ENCODE peak calls at places on chromosomes 11 and 22, in six cellular contexts. One of them, this sample, is unnamed.

GRCh38 chr11:96319901-96320656 is 22.9 kb downstream of the MAML2 start:
- DNase-seq in cardiac muscle cell: no peak
- DNase-seq in uterus: no peak
- DNase-seq in CD4-positive, alpha-beta T cell: no peak
- DNase-seq in heart left ventricle: no peak
- DNase-seq in activated CD8-positive, alpha-beta T cell treated with anti-CD3 and anti-CD28 coated beads for 36 hours: no peak
- DNase-seq in this sample: no peak

GRCh38 chr11:1557904-1558831 is 13.9 kb downstream of the DUSP8 start:
- DNase-seq in CD4-positive, alpha-beta T cell: no peak
- DNase-seq in uterus: peak; percentile 80
- DNase-seq in heart left ventricle: peak; percentile 79
- DNase-seq in cardiac muscle cell: no peak
- DNase-seq in activated CD8-positive, alpha-beta T cell treated with anti-CD3 and anti-CD28 coated beads for 36 hours: no peak
- DNase-seq in this sample: no peak

GRCh38 chr11:45184640-45185039 is 38.2 kb downstream of the PRDM11 start:
- DNase-seq in CD4-positive, alpha-beta T cell: no peak
- DNase-seq in cardiac muscle cell: no peak
- DNase-seq in uterus: no peak
- DNase-seq in heart left ventricle: no peak
- DNase-seq in activated CD8-positive, alpha-beta T cell treated with anti-CD3 and anti-CD28 coated beads for 36 hours: no peak
- DNase-seq in this sample: no peak

GRCh38 chr11:6458352-6458751 is 15.4 kb downstream of the TRIM3 start:
- DNase-seq in activated CD8-positive, alpha-beta T cell treated with anti-CD3 and anti-CD28 coated beads for 36 hours: no peak
- DNase-seq in heart left ventricle: no peak
- DNase-seq in uterus: no peak
- DNase-seq in CD4-positive, alpha-beta T cell: no peak
- DNase-seq in cardiac muscle cell: no peak
- DNase-seq in this sample: no peak

GRCh38 chr11:5737091-5737490 is 843 bp downstream of the OR56B1 start:
- DNase-seq in CD4-positive, alpha-beta T cell: no peak
- DNase-seq in uterus: no peak
- DNase-seq in heart left ventricle: no peak
- DNase-seq in cardiac muscle cell: no peak
- DNase-seq in activated CD8-positive, alpha-beta T cell treated with anti-CD3 and anti-CD28 coated beads for 36 hours: no peak
- DNase-seq in this sample: no peak

GRCh38 chr22:21677606-21678443 is 12.0 kb downstream of the PPIL2 start:
- DNase-seq in heart left ventricle: no peak
- DNase-seq in activated CD8-positive, alpha-beta T cell treated with anti-CD3 and anti-CD28 coated beads for 36 hours: no peak
- DNase-seq in cardiac muscle cell: no peak
- DNase-seq in uterus: no peak
- DNase-seq in CD4-positive, alpha-beta T cell: no peak
- DNase-seq in this sample: no peak

GRCh38 chr11:66725646-66726045 is 3.4 kb downstream of the SPTBN2 start:
- DNase-seq in heart left ventricle: no peak
- DNase-seq in cardiac muscle cell: peak; percentile 44
- DNase-seq in uterus: no peak
- DNase-seq in activated CD8-positive, alpha-beta T cell treated with anti-CD3 and anti-CD28 coated beads for 36 hours: no peak
- DNase-seq in CD4-positive, alpha-beta T cell: no peak
- DNase-seq in this sample: no peak

GRCh38 chr11:122153746-122154145 is 37.7 kb upstream of the BLID start:
- DNase-seq in uterus: no peak
- DNase-seq in activated CD8-positive, alpha-beta T cell treated with anti-CD3 and anti-CD28 coated beads for 36 hours: no peak
- DNase-seq in CD4-positive, alpha-beta T cell: no peak
- DNase-seq in heart left ventricle: no peak
- DNase-seq in cardiac muscle cell: no peak
- DNase-seq in this sample: no peak

GRCh38 chr11:128685383-128686044 is 8.4 kb upstream of the FLI1 start:
- DNase-seq in CD4-positive, alpha-beta T cell: no peak
- DNase-seq in heart left ventricle: no peak
- DNase-seq in cardiac muscle cell: no peak
- DNase-seq in uterus: no peak
- DNase-seq in activated CD8-positive, alpha-beta T cell treated with anti-CD3 and anti-CD28 coated beads for 36 hours: no peak
- DNase-seq in this sample: peak; percentile 20

GRCh38 chr11:82756765-82757650 is 23.3 kb upstream of the FAM181B start:
- DNase-seq in CD4-positive, alpha-beta T cell: no peak
- DNase-seq in uterus: no peak
- DNase-seq in activated CD8-positive, alpha-beta T cell treated with anti-CD3 and anti-CD28 coated beads for 36 hours: no peak
- DNase-seq in heart left ventricle: no peak
- DNase-seq in cardiac muscle cell: no peak
- DNase-seq in this sample: no peak

GRCh38 chr22:39570665-39571064 is at the start of gene CACNA1I:
- DNase-seq in cardiac muscle cell: no peak
- DNase-seq in activated CD8-positive, alpha-beta T cell treated with anti-CD3 and anti-CD28 coated beads for 36 hours: no peak
- DNase-seq in uterus: no peak
- DNase-seq in heart left ventricle: no peak
- DNase-seq in CD4-positive, alpha-beta T cell: no peak
- DNase-seq in this sample: no peak

GRCh38 chr22:39570226-39570625 is 327 bp upstream of the CACNA1I start:
- DNase-seq in uterus: no peak
- DNase-seq in cardiac muscle cell: no peak
- DNase-seq in heart left ventricle: no peak
- DNase-seq in activated CD8-positive, alpha-beta T cell treated with anti-CD3 and anti-CD28 coated beads for 36 hours: no peak
- DNase-seq in CD4-positive, alpha-beta T cell: no peak
- DNase-seq in this sample: no peak

GRCh38 chr22:39567135-39567946 is 3.2 kb upstream of the CACNA1I start:
- DNase-seq in cardiac muscle cell: no peak
- DNase-seq in uterus: no peak
- DNase-seq in CD4-positive, alpha-beta T cell: peak; percentile 24
- DNase-seq in heart left ventricle: no peak
- DNase-seq in activated CD8-positive, alpha-beta T cell treated with anti-CD3 and anti-CD28 coated beads for 36 hours: peak; percentile 66
- DNase-seq in this sample: no peak

GRCh38 chr22:39568278-39568981 is 2.1 kb upstream of the CACNA1I start:
- DNase-seq in heart left ventricle: no peak
- DNase-seq in activated CD8-positive, alpha-beta T cell treated with anti-CD3 and anti-CD28 coated beads for 36 hours: no peak
- DNase-seq in cardiac muscle cell: no peak
- DNase-seq in CD4-positive, alpha-beta T cell: no peak
- DNase-seq in uterus: no peak
- DNase-seq in this sample: no peak

DNA sequence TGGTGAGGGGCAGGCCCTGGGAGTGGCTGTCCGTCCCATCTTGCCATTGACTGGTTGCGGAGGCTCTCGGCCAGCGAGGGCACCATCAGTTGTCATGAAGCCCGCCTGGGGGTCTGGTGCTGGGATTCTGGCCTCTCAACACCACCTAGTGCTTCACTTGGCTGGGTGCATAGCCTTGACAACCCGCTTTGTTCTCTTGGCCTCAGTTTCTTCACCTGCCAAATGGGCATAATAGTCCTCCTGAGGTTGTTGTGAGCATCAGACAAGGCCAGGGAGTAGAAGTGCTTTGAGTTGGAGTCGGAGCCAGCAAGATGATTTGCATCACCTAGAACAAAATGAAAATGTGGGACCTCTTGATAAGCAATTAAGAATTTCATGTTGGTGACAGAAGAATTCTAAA is 1.5 kb upstream of the CACNA1I start:
- DNase-seq in heart left ventricle: no peak
- DNase-seq in uterus: no peak
- DNase-seq in CD4-positive, alpha-beta T cell: no peak
- DNase-seq in cardiac muscle cell: no peak
- DNase-seq in activated CD8-positive, alpha-beta T cell treated with anti-CD3 and anti-CD28 coated beads for 36 hours: no peak
- DNase-seq in this sample: no peak
- TF ChIP-seq CTCF in heart left ventricle: no peak
- TF ChIP-seq CTCF in uterus: no peak
- TF ChIP-seq CTCF in CD4-positive, alpha-beta T cell: no peak
- TF ChIP-seq CTCF in cardiac muscle cell: no peak
- TF ChIP-seq CTCF in activated CD8-positive, alpha-beta T cell treated with anti-CD3 and anti-CD28 coated beads for 36 hours: no peak
- TF ChIP-seq CTCF in this sample: no peak

GRCh38 chr11:18736590-18737148 is 10.7 kb upstream of the IGSF22 start:
- DNase-seq in uterus: no peak
- DNase-seq in cardiac muscle cell: no peak
- DNase-seq in CD4-positive, alpha-beta T cell: no peak
- DNase-seq in heart left ventricle: no peak
- DNase-seq in activated CD8-positive, alpha-beta T cell treated with anti-CD3 and anti-CD28 coated beads for 36 hours: no peak
- DNase-seq in this sample: no peak

GRCh38 chr11:18743365-18743764 is 17.4 kb upstream of the IGSF22 start:
- DNase-seq in CD4-positive, alpha-beta T cell: no peak
- DNase-seq in heart left ventricle: no peak
- DNase-seq in activated CD8-positive, alpha-beta T cell treated with anti-CD3 and anti-CD28 coated beads for 36 hours: no peak
- DNase-seq in uterus: no peak
- DNase-seq in cardiac muscle cell: no peak
- DNase-seq in this sample: no peak

GRCh38 chr11:18737642-18738041 is 11.7 kb upstream of the IGSF22 start:
- DNase-seq in CD4-positive, alpha-beta T cell: no peak
- DNase-seq in heart left ventricle: no peak
- DNase-seq in cardiac muscle cell: no peak
- DNase-seq in uterus: no peak
- DNase-seq in activated CD8-positive, alpha-beta T cell treated with anti-CD3 and anti-CD28 coated beads for 36 hours: no peak
- DNase-seq in this sample: no peak

GRCh38 chr11:18741783-18742182 is 15.8 kb upstream of the IGSF22 start:
- DNase-seq in cardiac muscle cell: no peak
- DNase-seq in heart left ventricle: no peak
- DNase-seq in uterus: no peak
- DNase-seq in CD4-positive, alpha-beta T cell: no peak
- DNase-seq in activated CD8-positive, alpha-beta T cell treated with anti-CD3 and anti-CD28 coated beads for 36 hours: no peak
- DNase-seq in this sample: no peak

GRCh38 chr11:18739684-18740083 is 13.7 kb upstream of the IGSF22 start:
- DNase-seq in uterus: no peak
- DNase-seq in heart left ventricle: no peak
- DNase-seq in CD4-positive, alpha-beta T cell: no peak
- DNase-seq in activated CD8-positive, alpha-beta T cell treated with anti-CD3 and anti-CD28 coated beads for 36 hours: no peak
- DNase-seq in cardiac muscle cell: no peak
- DNase-seq in this sample: no peak
- TF ChIP-seq CTCF in uterus: no peak
- TF ChIP-seq CTCF in heart left ventricle: no peak
- TF ChIP-seq CTCF in CD4-positive, alpha-beta T cell: no peak
- TF ChIP-seq CTCF in activated CD8-positive, alpha-beta T cell treated with anti-CD3 and anti-CD28 coated beads for 36 hours: no peak
- TF ChIP-seq CTCF in cardiac muscle cell: no peak
- TF ChIP-seq CTCF in this sample: no peak

GRCh38 chr11:68115285-68115684 is 5.9 kb downstream of the CHKA start:
- DNase-seq in activated CD8-positive, alpha-beta T cell treated with anti-CD3 and anti-CD28 coated beads for 36 hours: no peak
- DNase-seq in heart left ventricle: no peak
- DNase-seq in uterus: no peak
- DNase-seq in cardiac muscle cell: no peak
- DNase-seq in CD4-positive, alpha-beta T cell: no peak
- DNase-seq in this sample: no peak

GRCh38 chr11:68116892-68117435 is 4.2 kb downstream of the CHKA start:
- DNase-seq in cardiac muscle cell: no peak
- DNase-seq in heart left ventricle: no peak
- DNase-seq in activated CD8-positive, alpha-beta T cell treated with anti-CD3 and anti-CD28 coated beads for 36 hours: no peak
- DNase-seq in uterus: no peak
- DNase-seq in CD4-positive, alpha-beta T cell: no peak
- DNase-seq in this sample: no peak

GRCh38 chr11:68113986-68114385 is 7.2 kb downstream of the CHKA start:
- DNase-seq in uterus: no peak
- DNase-seq in cardiac muscle cell: no peak
- DNase-seq in heart left ventricle: no peak
- DNase-seq in activated CD8-positive, alpha-beta T cell treated with anti-CD3 and anti-CD28 coated beads for 36 hours: no peak
- DNase-seq in CD4-positive, alpha-beta T cell: no peak
- DNase-seq in this sample: no peak

GRCh38 chr11:68117896-68118470 is 3.2 kb downstream of the CHKA start:
- DNase-seq in cardiac muscle cell: peak; percentile 88
- DNase-seq in uterus: no peak
- DNase-seq in activated CD8-positive, alpha-beta T cell treated with anti-CD3 and anti-CD28 coated beads for 36 hours: no peak
- DNase-seq in heart left ventricle: no peak
- DNase-seq in CD4-positive, alpha-beta T cell: no peak
- DNase-seq in this sample: no peak

GRCh38 chr11:68116126-68116525 is 5.1 kb downstream of the CHKA start:
- DNase-seq in uterus: no peak
- DNase-seq in cardiac muscle cell: no peak
- DNase-seq in activated CD8-positive, alpha-beta T cell treated with anti-CD3 and anti-CD28 coated beads for 36 hours: no peak
- DNase-seq in heart left ventricle: no peak
- DNase-seq in CD4-positive, alpha-beta T cell: no peak
- DNase-seq in this sample: no peak
- TF ChIP-seq CTCF in uterus: no peak
- TF ChIP-seq CTCF in cardiac muscle cell: no peak
- TF ChIP-seq CTCF in activated CD8-positive, alpha-beta T cell treated with anti-CD3 and anti-CD28 coated beads for 36 hours: no peak
- TF ChIP-seq CTCF in heart left ventricle: no peak
- TF ChIP-seq CTCF in CD4-positive, alpha-beta T cell: no peak
- TF ChIP-seq CTCF in this sample: no peak

GRCh38 chr22:44003776-44004460 is 20.2 kb upstream of the PARVB start:
- DNase-seq in activated CD8-positive, alpha-beta T cell treated with anti-CD3 and anti-CD28 coated beads for 36 hours: no peak
- DNase-seq in heart left ventricle: no peak
- DNase-seq in cardiac muscle cell: peak; percentile 57
- DNase-seq in CD4-positive, alpha-beta T cell: no peak
- DNase-seq in uterus: no peak
- DNase-seq in this sample: no peak
- TF ChIP-seq CTCF in activated CD8-positive, alpha-beta T cell treated with anti-CD3 and anti-CD28 coated beads for 36 hours: no peak
- TF ChIP-seq CTCF in heart left ventricle: peak; percentile 32
- TF ChIP-seq CTCF in cardiac muscle cell: peak; percentile 27
- TF ChIP-seq CTCF in CD4-positive, alpha-beta T cell: no peak
- TF ChIP-seq CTCF in uterus: no peak
- TF ChIP-seq CTCF in this sample: no peak

GRCh38 chr22:30453731-30454510 is 17.9 kb downstream of the SEC14L3 start:
- DNase-seq in heart left ventricle: no peak
- DNase-seq in activated CD8-positive, alpha-beta T cell treated with anti-CD3 and anti-CD28 coated beads for 36 hours: peak; percentile 71
- DNase-seq in uterus: no peak
- DNase-seq in CD4-positive, alpha-beta T cell: no peak
- DNase-seq in cardiac muscle cell: peak; percentile 14
- DNase-seq in this sample: no peak
- TF ChIP-seq CTCF in heart left ventricle: no peak
- TF ChIP-seq CTCF in activated CD8-positive, alpha-beta T cell treated with anti-CD3 and anti-CD28 coated beads for 36 hours: no peak
- TF ChIP-seq CTCF in uterus: no peak
- TF ChIP-seq CTCF in CD4-positive, alpha-beta T cell: no peak
- TF ChIP-seq CTCF in cardiac muscle cell: no peak
- TF ChIP-seq CTCF in this sample: no peak

GRCh38 chr11:77370217-77370616 is 68.7 kb upstream of the GDPD4 start:
- DNase-seq in uterus: no peak
- DNase-seq in activated CD8-positive, alpha-beta T cell treated with anti-CD3 and anti-CD28 coated beads for 36 hours: no peak
- DNase-seq in CD4-positive, alpha-beta T cell: no peak
- DNase-seq in heart left ventricle: no peak
- DNase-seq in cardiac muscle cell: no peak
- DNase-seq in this sample: no peak
- TF ChIP-seq CTCF in uterus: no peak
- TF ChIP-seq CTCF in activated CD8-positive, alpha-beta T cell treated with anti-CD3 and anti-CD28 coated beads for 36 hours: no peak
- TF ChIP-seq CTCF in CD4-positive, alpha-beta T cell: no peak
- TF ChIP-seq CTCF in heart left ventricle: no peak
- TF ChIP-seq CTCF in cardiac muscle cell: no peak
- TF ChIP-seq CTCF in this sample: no peak

DNA sequence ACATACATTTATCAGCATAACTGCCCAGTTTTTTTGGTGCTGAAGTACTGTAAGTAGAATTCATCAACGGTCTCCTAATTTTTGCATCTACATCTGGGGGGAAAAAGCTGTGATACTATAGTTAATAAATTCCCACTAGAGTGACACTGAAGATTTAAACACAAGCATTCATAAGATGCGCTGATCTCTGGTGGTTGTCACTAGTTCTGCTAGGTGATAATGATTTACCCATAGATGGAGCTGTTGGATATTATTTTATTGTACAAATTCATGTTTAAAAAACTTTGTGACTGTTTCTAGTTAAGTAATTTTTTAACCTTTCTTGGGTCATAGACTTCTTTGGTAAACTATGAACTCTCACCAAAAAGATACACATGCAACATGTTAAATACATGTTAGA is 106.6 kb downstream of the EMSY start:
- DNase-seq in CD4-positive, alpha-beta T cell: no peak
- DNase-seq in activated CD8-positive, alpha-beta T cell treated with anti-CD3 and anti-CD28 coated beads for 36 hours: no peak
- DNase-seq in heart left ventricle: no peak
- DNase-seq in cardiac muscle cell: no peak
- DNase-seq in uterus: no peak
- DNase-seq in this sample: no peak
- TF ChIP-seq CTCF in CD4-positive, alpha-beta T cell: peak; percentile 16
- TF ChIP-seq CTCF in activated CD8-positive, alpha-beta T cell treated with anti-CD3 and anti-CD28 coated beads for 36 hours: peak; percentile 16
- TF ChIP-seq CTCF in heart left ventricle: peak; percentile 56
- TF ChIP-seq CTCF in cardiac muscle cell: no peak
- TF ChIP-seq CTCF in uterus: peak; percentile 43
- TF ChIP-seq CTCF in this sample: no peak

DNA sequence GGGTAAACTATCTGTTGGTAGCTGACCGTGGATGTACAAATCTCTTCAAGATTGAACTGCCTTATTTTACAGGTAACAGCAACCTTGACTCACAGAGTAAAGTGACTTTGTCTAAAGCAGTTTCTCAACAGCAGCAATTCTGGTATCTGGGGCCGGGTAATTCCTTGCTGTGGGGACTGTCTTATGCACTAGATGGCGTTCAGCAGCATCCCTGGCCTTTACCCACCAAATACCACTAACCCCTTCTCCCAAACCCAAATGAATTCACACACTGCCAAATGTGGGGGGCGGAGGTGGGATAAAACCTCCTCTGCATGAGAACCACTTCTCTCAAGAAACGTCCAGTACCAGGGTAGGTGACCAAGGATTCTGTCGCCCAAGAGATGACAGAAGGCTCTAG is 1.7 kb upstream of the INCENP start:
- DNase-seq in CD4-positive, alpha-beta T cell: no peak
- DNase-seq in heart left ventricle: no peak
- DNase-seq in activated CD8-positive, alpha-beta T cell treated with anti-CD3 and anti-CD28 coated beads for 36 hours: no peak
- DNase-seq in cardiac muscle cell: peak; percentile 29
- DNase-seq in uterus: no peak
- DNase-seq in this sample: no peak
- TF ChIP-seq CTCF in CD4-positive, alpha-beta T cell: no peak
- TF ChIP-seq CTCF in heart left ventricle: no peak
- TF ChIP-seq CTCF in activated CD8-positive, alpha-beta T cell treated with anti-CD3 and anti-CD28 coated beads for 36 hours: no peak
- TF ChIP-seq CTCF in cardiac muscle cell: peak; percentile 14
- TF ChIP-seq CTCF in uterus: no peak
- TF ChIP-seq CTCF in this sample: no peak